ENCODE peak calls at places on chromosomes 5 and 9, in ten cellular contexts. H is endodermal cell, Z is aorta, M is upper lobe of right lung, W is spleen, J is heart right ventricle, Y is colonic mucosa, O is A673, V is fibroblast of lung, N is left lung. B is an unnamed sample.

GRCh38 chr9:32866292-32866691 is 83.0 kb downstream of the TMEM215 start:
- DNase-seq in H (no peak), Z (no peak), M (no peak), W (no peak), J (no peak), Y (no peak), O (no peak), V (no peak), N (no peak), B (no peak)

GRCh38 chr5:10460252-10460906 is 18.7 kb downstream of the ROPN1L start:
- DNase-seq in H (no peak), Z (peak; percentile 87), M (no peak), W (peak; percentile 86), J (peak; percentile 85), Y (peak; percentile 55), O (no peak), V (no peak), N (peak; percentile 44), B (no peak)

GRCh38 chr9:95218790-95219189 is 98.7 kb downstream of the FANCC start:
- DNase-seq in H (peak; percentile 61), Z (no peak), M (no peak), W (no peak), J (no peak), Y (no peak), O (peak; percentile 71), V (no peak), N (no peak), B (no peak)

GRCh38 chr5:103135461-103135860 is 15.4 kb downstream of the PPIP5K2 start:
- DNase-seq in H (no peak), Z (no peak), M (no peak), W (no peak), J (no peak), Y (no peak), O (no peak), V (no peak), N (no peak), B (no peak)

GRCh38 chr5:126414874-126415502 is 8.2 kb upstream of the GRAMD2B start:
- DNase-seq in H (no peak), Z (no peak), M (no peak), W (no peak), J (peak; percentile 85), Y (no peak), O (no peak), V (peak; percentile 90), N (no peak), B (no peak)

GRCh38 chr5:167348980-167349379 is 942.5 kb upstream of the WWC1 start:
- DNase-seq in H (no peak), Z (no peak), M (no peak), W (no peak), J (no peak), Y (no peak), O (peak; percentile 8), V (no peak), N (no peak), B (no peak)

GRCh38 chr5:122501087-122501435 is 189.0 kb downstream of the SNCAIP start:
- DNase-seq in H (no peak), Z (no peak), M (no peak), W (no peak), J (no peak), Y (no peak), O (no peak), V (peak; percentile 63), N (no peak), B (no peak)

GRCh38 chr9:28839778-28840430 is 1266.6 kb upstream of the C9orf72 start:
- DNase-seq in H (no peak), Z (no peak), M (no peak), W (peak; percentile 64), J (no peak), Y (no peak), O (no peak), V (no peak), N (no peak), B (peak; percentile 39)

GRCh38 chr9:136900988-136901515 is 14.7 kb downstream of the TRAF2 start:
- DNase-seq in H (no peak), Z (no peak), M (peak; percentile 81), W (no peak), J (no peak), Y (no peak), O (no peak), V (no peak), N (peak; percentile 74), B (no peak)

GRCh38 chr9:136896027-136896426 is 9.7 kb downstream of the TRAF2 start:
- DNase-seq in H (no peak), Z (no peak), M (no peak), W (no peak), J (no peak), Y (no peak), O (no peak), V (no peak), N (no peak), B (no peak)

GRCh38 chr9:136900556-136900955 is 14.2 kb downstream of the TRAF2 start:
- DNase-seq in H (no peak), Z (no peak), M (no peak), W (no peak), J (no peak), Y (no peak), O (no peak), V (no peak), N (no peak), B (no peak)

GRCh38 chr9:136899196-136899595 is 12.9 kb downstream of the TRAF2 start:
- DNase-seq in H (no peak), Z (no peak), M (no peak), W (peak; percentile 68), J (no peak), Y (peak; percentile 68), O (no peak), V (no peak), N (no peak), B (no peak)

GRCh38 chr9:136898483-136899100 is 12.3 kb downstream of the TRAF2 start:
- DNase-seq in H (no peak), Z (no peak), M (no peak), W (no peak), J (no peak), Y (no peak), O (no peak), V (no peak), N (no peak), B (no peak)
- H3K36me3 ChIP-seq in H (peaks cover 56% of the 10 kb centered on the region), Z (peaks cover 2% of the 10 kb centered on the region), M (peaks cover 25% of the 10 kb centered on the region), W (peaks cover 52% of the 10 kb centered on the region), J (peaks cover 17% of the 10 kb centered on the region), Y (no peaks in the 10 kb centered on the region), O (peaks cover 39% of the 10 kb centered on the region), V (peaks cover 7% of the 10 kb centered on the region), N (peaks cover 51% of the 10 kb centered on the region), B (peaks cover 7% of the 10 kb centered on the region)

GRCh38 chr9:134692573-134692860 is 50.9 kb downstream of the COL5A1 start:
- DNase-seq in H (no peak), Z (no peak), M (no peak), W (no peak), J (no peak), Y (no peak), O (no peak), V (no peak), N (peak; percentile 22), B (peak; percentile 42)
- H3K4me1 ChIP-seq in H (no peaks in the 10 kb centered on the region), Z (no peaks in the 10 kb centered on the region), M (no peaks in the 10 kb centered on the region), W (peaks cover 34% of the 10 kb centered on the region), J (peaks cover 31% of the 10 kb centered on the region), Y (no peaks in the 10 kb centered on the region), O (no peaks in the 10 kb centered on the region), V (peaks cover 15% of the 10 kb centered on the region), N (no peaks in the 10 kb centered on the region), B (no peaks in the 10 kb centered on the region)

GRCh38 chr9:24045150-24045549 is 219.1 kb upstream of the ELAVL2 start:
- DNase-seq in H (no peak), Z (no peak), M (no peak), W (no peak), J (no peak), Y (no peak), O (no peak), V (no peak), N (no peak), B (no peak)
- H3K9me3 ChIP-seq in H (no peaks in the 10 kb centered on the region), Z (peaks cover 3% of the 10 kb centered on the region), M (no peaks in the 10 kb centered on the region), W (peaks cover 13% of the 10 kb centered on the region), J (no peaks in the 10 kb centered on the region), Y (no peaks in the 10 kb centered on the region), O (no peaks in the 10 kb centered on the region), V (no peaks in the 10 kb centered on the region), N (no peaks in the 10 kb centered on the region), B (no peaks in the 10 kb centered on the region)

GRCh38 chr9:132575005-132575609 is 7.3 kb upstream of the BARHL1 start:
- DNase-seq in H (peak; percentile 95), Z (peak; percentile 82), M (peak; percentile 80), W (peak; percentile 87), J (peak; percentile 67), Y (peak; percentile 70), O (peak; percentile 85), V (peak; percentile 72), N (peak; percentile 60), B (peak; percentile 93)
- H3K36me3 ChIP-seq in H (no peaks in the 10 kb centered on the region), Z (no peaks in the 10 kb centered on the region), M (no peaks in the 10 kb centered on the region), W (no peaks in the 10 kb centered on the region), J (no peaks in the 10 kb centered on the region), Y (no peaks in the 10 kb centered on the region), O (no peaks in the 10 kb centered on the region), V (no peaks in the 10 kb centered on the region), N (no peaks in the 10 kb centered on the region), B (no peaks in the 10 kb centered on the region)

DNA sequence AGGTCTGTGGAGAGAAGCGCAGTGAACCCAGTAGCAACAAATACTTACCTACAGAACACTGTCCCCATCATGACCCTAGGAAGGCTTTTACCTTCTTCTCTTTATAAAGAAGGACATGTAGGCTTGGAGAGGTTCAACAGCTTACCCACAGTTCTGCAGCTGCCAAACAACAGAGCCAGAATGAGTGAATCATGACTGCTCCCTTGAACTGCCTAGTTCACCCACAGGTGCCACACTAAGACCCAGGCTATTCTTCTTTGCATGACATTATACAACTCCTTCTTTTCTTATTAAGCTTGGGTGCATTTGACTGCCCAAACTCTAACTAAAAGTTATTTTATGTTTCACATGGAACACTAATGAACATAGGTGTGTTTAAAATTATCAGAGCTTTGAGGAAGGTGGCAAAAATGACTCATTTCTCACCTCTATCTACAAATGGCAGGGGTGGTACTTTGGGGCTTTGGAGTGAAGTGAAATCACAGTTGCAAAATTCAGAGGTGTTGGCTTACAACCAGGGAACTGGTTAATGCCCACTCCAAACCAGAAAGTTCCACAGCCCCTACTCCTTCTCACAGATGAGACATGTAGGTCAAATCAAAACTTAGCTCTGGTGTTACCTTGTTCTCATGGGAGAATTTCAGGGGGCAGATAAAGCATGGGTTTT is 201.6 kb downstream of the SEMA6A start:
- DNase-seq in H (no peak), Z (no peak), M (no peak), W (no peak), J (no peak), Y (no peak), O (no peak), V (no peak), N (no peak), B (no peak)
- H3K4me1 ChIP-seq in H (peaks cover 4% of the 10 kb centered on the region), Z (no peaks in the 10 kb centered on the region), M (no peaks in the 10 kb centered on the region), W (peaks cover 40% of the 10 kb centered on the region), J (peaks cover 42% of the 10 kb centered on the region), Y (no peaks in the 10 kb centered on the region), O (peaks cover 8% of the 10 kb centered on the region), V (no peaks in the 10 kb centered on the region), N (peaks cover 20% of the 10 kb centered on the region), B (peaks cover 3% of the 10 kb centered on the region)

B was measured in kidney.